ENCODE peak calls at places on chromosomes 1 and 21, in five cellular contexts. One of them, this sample, is unnamed.

GRCh38 chr21:22556829-22557228 is 1558.6 kb downstream of the NCAM2 start:
- DNase-seq in mammary epithelial cell: no peak
- DNase-seq in GM12864: no peak
- DNase-seq in fibroblast of pulmonary artery: no peak
- DNase-seq in psoas muscle: no peak
- DNase-seq in this sample: no peak

GRCh38 chr1:153533689-153534201 is 2.0 kb downstream of the S100A6 start:
- DNase-seq in mammary epithelial cell: peak; percentile 94
- DNase-seq in GM12864: no peak
- DNase-seq in fibroblast of pulmonary artery: peak; percentile 81
- DNase-seq in psoas muscle: peak; percentile 74
- DNase-seq in this sample: peak; percentile 88

GRCh38 chr1:116424863-116425262 is 51.8 kb downstream of the ATP1A1 start:
- DNase-seq in mammary epithelial cell: no peak
- DNase-seq in GM12864: no peak
- DNase-seq in fibroblast of pulmonary artery: no peak
- DNase-seq in psoas muscle: no peak
- DNase-seq in this sample: no peak

GRCh38 chr1:200029035-200029623 is 1.6 kb downstream of the NR5A2 start:
- DNase-seq in mammary epithelial cell: peak; percentile 28
- DNase-seq in GM12864: no peak
- DNase-seq in fibroblast of pulmonary artery: no peak
- DNase-seq in psoas muscle: no peak
- DNase-seq in this sample: no peak

GRCh38 chr1:106768501-106768900 is 288.0 kb upstream of the PRMT6 start:
- DNase-seq in mammary epithelial cell: peak; percentile 61
- DNase-seq in GM12864: no peak
- DNase-seq in fibroblast of pulmonary artery: peak; percentile 54
- DNase-seq in psoas muscle: no peak
- DNase-seq in this sample: no peak

GRCh38 chr1:196891251-196891650 is 3.4 kb downstream of the CFHR4 start:
- DNase-seq in mammary epithelial cell: no peak
- DNase-seq in GM12864: no peak
- DNase-seq in fibroblast of pulmonary artery: no peak
- DNase-seq in psoas muscle: no peak
- DNase-seq in this sample: no peak

GRCh38 chr21:15293251-15293650 is 228.5 kb upstream of the NRIP1 start:
- DNase-seq in mammary epithelial cell: peak; percentile 83
- DNase-seq in GM12864: no peak
- DNase-seq in fibroblast of pulmonary artery: peak; percentile 96
- DNase-seq in psoas muscle: no peak
- DNase-seq in this sample: no peak

GRCh38 chr1:73803380-73803779 is 394.6 kb downstream of the LRRIQ3 start:
- DNase-seq in mammary epithelial cell: no peak
- DNase-seq in GM12864: no peak
- DNase-seq in fibroblast of pulmonary artery: no peak
- DNase-seq in psoas muscle: no peak
- DNase-seq in this sample: no peak

GRCh38 chr21:39842741-39843146 is 24.5 kb upstream of the PCP4 start:
- DNase-seq in mammary epithelial cell: no peak
- DNase-seq in GM12864: no peak
- DNase-seq in fibroblast of pulmonary artery: no peak
- DNase-seq in psoas muscle: no peak
- DNase-seq in this sample: no peak

GRCh38 chr21:21096956-21097355 is 98.7 kb downstream of the NCAM2 start:
- DNase-seq in mammary epithelial cell: no peak
- DNase-seq in GM12864: no peak
- DNase-seq in fibroblast of pulmonary artery: no peak
- DNase-seq in psoas muscle: no peak
- DNase-seq in this sample: no peak

GRCh38 chr21:28605138-28605537 is 387.5 kb downstream of the LTN1 start:
- DNase-seq in mammary epithelial cell: no peak
- DNase-seq in GM12864: peak; percentile 19
- DNase-seq in fibroblast of pulmonary artery: no peak
- DNase-seq in psoas muscle: no peak
- DNase-seq in this sample: no peak

GRCh38 chr1:183953031-183953430 is 84.5 kb downstream of the COLGALT2 start:
- DNase-seq in mammary epithelial cell: no peak
- DNase-seq in GM12864: no peak
- DNase-seq in fibroblast of pulmonary artery: no peak
- DNase-seq in psoas muscle: no peak
- DNase-seq in this sample: no peak

GRCh38 chr1:100433563-100433962 is 81.3 kb downstream of the CDC14A start:
- DNase-seq in mammary epithelial cell: no peak
- DNase-seq in GM12864: no peak
- DNase-seq in fibroblast of pulmonary artery: no peak
- DNase-seq in psoas muscle: no peak
- DNase-seq in this sample: no peak

GRCh38 chr1:173205146-173206051 is 1.7 kb downstream of the TNFSF4 start:
- DNase-seq in mammary epithelial cell: peak; percentile 55
- DNase-seq in GM12864: no peak
- DNase-seq in fibroblast of pulmonary artery: peak; percentile 83
- DNase-seq in psoas muscle: no peak
- DNase-seq in this sample: no peak

GRCh38 chr1:50174101-50174500 is 65.4 kb downstream of the ELAVL4 start:
- DNase-seq in mammary epithelial cell: no peak
- DNase-seq in GM12864: no peak
- DNase-seq in fibroblast of pulmonary artery: no peak
- DNase-seq in psoas muscle: no peak
- DNase-seq in this sample: no peak

GRCh38 chr21:32021319-32022027 is 148.7 kb downstream of the HUNK start:
- DNase-seq in mammary epithelial cell: no peak
- DNase-seq in GM12864: no peak
- DNase-seq in fibroblast of pulmonary artery: no peak
- DNase-seq in psoas muscle: no peak
- DNase-seq in this sample: peak; percentile 74

GRCh38 chr1:94955767-94956632 is 29.1 kb upstream of the CNN3 start:
- DNase-seq in mammary epithelial cell: no peak
- DNase-seq in GM12864: no peak
- DNase-seq in fibroblast of pulmonary artery: peak; percentile 48
- DNase-seq in psoas muscle: no peak
- DNase-seq in this sample: no peak

GRCh38 chr1:29756901-29757729 is 520.8 kb downstream of the PTPRU start:
- DNase-seq in mammary epithelial cell: no peak
- DNase-seq in GM12864: no peak
- DNase-seq in fibroblast of pulmonary artery: no peak
- DNase-seq in psoas muscle: no peak
- DNase-seq in this sample: no peak

GRCh38 chr1:93728480-93729131 is 47.0 kb upstream of the BCAR3 start:
- DNase-seq in mammary epithelial cell: no peak
- DNase-seq in GM12864: no peak
- DNase-seq in fibroblast of pulmonary artery: no peak
- DNase-seq in psoas muscle: peak; percentile 66
- DNase-seq in this sample: no peak

DNA sequence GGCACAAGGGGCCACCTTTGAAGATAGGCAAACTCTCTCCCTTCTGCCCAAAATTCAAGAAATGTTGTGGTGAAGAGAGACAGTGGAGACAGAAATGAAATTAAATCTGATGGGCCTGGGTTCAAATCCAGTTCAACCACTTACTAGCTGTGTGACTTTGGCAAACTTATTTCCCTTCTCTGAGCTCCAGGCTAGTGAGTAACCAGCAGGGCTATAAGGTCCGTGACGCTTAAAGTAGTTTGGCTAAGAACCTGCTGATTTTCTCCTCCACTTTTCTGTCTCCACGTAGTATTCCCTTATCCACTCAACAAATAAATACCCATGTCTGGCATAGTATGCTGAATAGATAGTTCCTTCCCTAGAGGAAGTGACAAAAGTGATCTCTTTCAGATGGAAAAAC is 1.9 kb downstream of the SLC2A1 start:
- DNase-seq in mammary epithelial cell: no peak
- DNase-seq in GM12864: no peak
- DNase-seq in fibroblast of pulmonary artery: no peak
- DNase-seq in psoas muscle: no peak
- DNase-seq in this sample: no peak
- H3K4me3 ChIP-seq in mammary epithelial cell: peak overlapping the region; percentile 83
- H3K4me3 ChIP-seq in GM12864: peak overlapping the region; percentile 84
- H3K4me3 ChIP-seq in fibroblast of pulmonary artery: peak overlapping the region; percentile 74
- H3K4me3 ChIP-seq in psoas muscle: peak overlapping the region; percentile 78
- H3K4me3 ChIP-seq in this sample: peak overlapping the region; percentile 75

GRCh38 chr1:193486671-193487229 is 300.3 kb upstream of the B3GALT2 start:
- DNase-seq in mammary epithelial cell: peak; percentile 3
- DNase-seq in GM12864: no peak
- DNase-seq in fibroblast of pulmonary artery: peak; percentile 75
- DNase-seq in psoas muscle: no peak
- DNase-seq in this sample: no peak

GRCh38 chr1:193479187-193479586 is 292.8 kb upstream of the B3GALT2 start:
- DNase-seq in mammary epithelial cell: no peak
- DNase-seq in GM12864: peak; percentile 93
- DNase-seq in fibroblast of pulmonary artery: no peak
- DNase-seq in psoas muscle: no peak
- DNase-seq in this sample: no peak

GRCh38 chr1:193476748-193477147 is 290.3 kb upstream of the B3GALT2 start:
- DNase-seq in mammary epithelial cell: no peak
- DNase-seq in GM12864: no peak
- DNase-seq in fibroblast of pulmonary artery: no peak
- DNase-seq in psoas muscle: no peak
- DNase-seq in this sample: no peak

DNA sequence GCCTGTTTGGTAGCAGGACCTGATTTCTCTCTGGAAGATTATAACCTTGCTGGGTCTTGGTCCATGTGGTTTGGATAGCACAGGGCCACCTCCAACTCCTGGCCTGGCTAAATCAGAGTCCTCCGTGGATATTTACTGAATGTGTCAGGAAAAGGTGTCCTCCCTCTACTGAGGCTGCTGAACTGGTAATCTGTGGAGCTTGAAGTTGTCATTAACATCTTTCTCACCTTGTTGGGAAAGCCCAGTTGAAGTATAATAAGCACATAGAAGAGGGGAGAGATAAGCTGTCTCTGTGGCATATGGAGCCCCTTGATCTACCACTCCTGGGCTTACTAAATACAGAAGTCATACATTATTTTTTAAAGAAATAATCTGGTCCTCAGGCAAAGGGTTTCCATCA is 294.3 kb upstream of the B3GALT2 start:
- DNase-seq in mammary epithelial cell: no peak
- DNase-seq in GM12864: no peak
- DNase-seq in fibroblast of pulmonary artery: no peak
- DNase-seq in psoas muscle: no peak
- DNase-seq in this sample: no peak
- H3K4me3 ChIP-seq in mammary epithelial cell: no peak overlapping the region
- H3K4me3 ChIP-seq in GM12864: no peak overlapping the region
- H3K4me3 ChIP-seq in fibroblast of pulmonary artery: no peak overlapping the region
- H3K4me3 ChIP-seq in psoas muscle: no peak overlapping the region
- H3K4me3 ChIP-seq in this sample: no peak overlapping the region

GRCh38 chr1:155219592-155220031 is 11.1 kb downstream of the MTX1 start:
- DNase-seq in mammary epithelial cell: no peak
- DNase-seq in GM12864: no peak
- DNase-seq in fibroblast of pulmonary artery: no peak
- DNase-seq in psoas muscle: no peak
- DNase-seq in this sample: no peak
- H3K4me3 ChIP-seq in mammary epithelial cell: no peak overlapping the region
- H3K4me3 ChIP-seq in GM12864: no peak overlapping the region
- H3K4me3 ChIP-seq in fibroblast of pulmonary artery: no peak overlapping the region
- H3K4me3 ChIP-seq in psoas muscle: no peak overlapping the region
- H3K4me3 ChIP-seq in this sample: no peak overlapping the region

DNA sequence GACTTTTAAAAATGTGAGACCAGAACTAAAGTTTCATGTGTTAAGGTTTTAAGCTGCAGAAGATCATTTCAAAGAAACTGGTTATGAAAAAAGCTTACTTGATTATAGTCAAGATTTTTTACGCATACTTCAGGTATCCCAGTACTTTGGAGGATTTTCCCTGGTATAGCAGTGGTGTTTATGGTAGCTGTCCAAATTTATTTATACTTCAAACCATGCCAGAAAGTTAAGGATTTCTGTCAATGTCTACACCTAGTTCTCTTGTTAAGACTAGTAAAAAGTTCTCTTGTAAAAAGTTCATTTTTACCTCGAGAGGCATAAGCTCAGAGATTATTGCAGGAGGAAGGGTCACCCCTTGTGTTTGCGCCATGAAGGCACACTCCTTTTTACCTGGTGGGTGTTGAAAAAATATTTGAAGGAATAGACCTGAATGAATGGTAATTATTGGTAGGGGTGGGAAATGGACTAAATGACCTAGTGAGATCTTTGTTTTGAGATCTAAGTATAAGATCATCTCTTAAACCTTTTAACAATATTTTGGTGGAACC is 2.8 kb downstream of the DYRK1A start:
- DNase-seq in mammary epithelial cell: no peak
- DNase-seq in GM12864: no peak
- DNase-seq in fibroblast of pulmonary artery: no peak
- DNase-seq in psoas muscle: no peak
- DNase-seq in this sample: no peak
- H3K4me3 ChIP-seq in mammary epithelial cell: peak overlapping the region; percentile 61
- H3K4me3 ChIP-seq in GM12864: peak overlapping the region; percentile 43
- H3K4me3 ChIP-seq in fibroblast of pulmonary artery: peak overlapping the region; percentile 91
- H3K4me3 ChIP-seq in psoas muscle: peak overlapping the region; percentile 81
- H3K4me3 ChIP-seq in this sample: peak overlapping the region; percentile 96

GRCh38 chr1:223135176-223135575 is 7.9 kb downstream of the TLR5 start:
- DNase-seq in mammary epithelial cell: peak; percentile 81
- DNase-seq in GM12864: no peak
- DNase-seq in fibroblast of pulmonary artery: peak; percentile 62
- DNase-seq in psoas muscle: peak; percentile 85
- DNase-seq in this sample: peak; percentile 76

GRCh38 chr1:223133301-223133823 is 9.7 kb downstream of the TLR5 start:
- DNase-seq in mammary epithelial cell: no peak
- DNase-seq in GM12864: no peak
- DNase-seq in fibroblast of pulmonary artery: no peak
- DNase-seq in psoas muscle: no peak
- DNase-seq in this sample: no peak

GRCh38 chr1:223137402-223138100 is 5.5 kb downstream of the TLR5 start:
- DNase-seq in mammary epithelial cell: peak; percentile 70
- DNase-seq in GM12864: no peak
- DNase-seq in fibroblast of pulmonary artery: peak; percentile 90
- DNase-seq in psoas muscle: no peak
- DNase-seq in this sample: no peak

GRCh38 chr1:223136086-223136485 is 7.0 kb downstream of the TLR5 start:
- DNase-seq in mammary epithelial cell: no peak
- DNase-seq in GM12864: no peak
- DNase-seq in fibroblast of pulmonary artery: no peak
- DNase-seq in psoas muscle: no peak
- DNase-seq in this sample: no peak

GRCh38 chr1:223133824-223134435 is 9.1 kb downstream of the TLR5 start:
- DNase-seq in mammary epithelial cell: peak; percentile 84
- DNase-seq in GM12864: no peak
- DNase-seq in fibroblast of pulmonary artery: peak; percentile 85
- DNase-seq in psoas muscle: peak; percentile 91
- DNase-seq in this sample: peak; percentile 80
- H3K4me3 ChIP-seq in mammary epithelial cell: peak overlapping the region; percentile 32
- H3K4me3 ChIP-seq in GM12864: no peak overlapping the region
- H3K4me3 ChIP-seq in fibroblast of pulmonary artery: peak overlapping the region; percentile 41
- H3K4me3 ChIP-seq in psoas muscle: peak overlapping the region; percentile 57
- H3K4me3 ChIP-seq in this sample: peak overlapping the region; percentile 44

GRCh38 chr21:26801524-26801923 is 43.7 kb downstream of the ADAMTS1 start:
- DNase-seq in mammary epithelial cell: no peak
- DNase-seq in GM12864: no peak
- DNase-seq in fibroblast of pulmonary artery: peak; percentile 94
- DNase-seq in psoas muscle: no peak
- DNase-seq in this sample: no peak
- H3K4me3 ChIP-seq in mammary epithelial cell: no peak overlapping the region
- H3K4me3 ChIP-seq in GM12864: no peak overlapping the region
- H3K4me3 ChIP-seq in fibroblast of pulmonary artery: no peak overlapping the region
- H3K4me3 ChIP-seq in psoas muscle: peak overlapping the region; percentile 22
- H3K4me3 ChIP-seq in this sample: peak overlapping the region; percentile 14

GRCh38 chr1:89918794-89919155 is 76.1 kb upstream of the ZNF326 start:
- DNase-seq in mammary epithelial cell: peak; percentile 21
- DNase-seq in GM12864: no peak
- DNase-seq in fibroblast of pulmonary artery: no peak
- DNase-seq in psoas muscle: no peak
- DNase-seq in this sample: no peak
- H3K4me3 ChIP-seq in mammary epithelial cell: no peak overlapping the region
- H3K4me3 ChIP-seq in GM12864: no peak overlapping the region
- H3K4me3 ChIP-seq in fibroblast of pulmonary artery: no peak overlapping the region
- H3K4me3 ChIP-seq in psoas muscle: no peak overlapping the region
- H3K4me3 ChIP-seq in this sample: no peak overlapping the region

GRCh38 chr1:40986929-40987328 is 7.4 kb downstream of the CTPS1 start:
- DNase-seq in mammary epithelial cell: no peak
- DNase-seq in GM12864: no peak
- DNase-seq in fibroblast of pulmonary artery: no peak
- DNase-seq in psoas muscle: no peak
- DNase-seq in this sample: no peak
- H3K4me3 ChIP-seq in mammary epithelial cell: no peak overlapping the region
- H3K4me3 ChIP-seq in GM12864: no peak overlapping the region
- H3K4me3 ChIP-seq in fibroblast of pulmonary artery: no peak overlapping the region
- H3K4me3 ChIP-seq in psoas muscle: no peak overlapping the region
- H3K4me3 ChIP-seq in this sample: no peak overlapping the region

This sample was measured in tibial artery.